ENCODE peak calls at places on chromosomes 3 and 15, in nine cellular contexts. One of them, this sample, is unnamed.

GRCh38 chr15:63436872-63437375 is 55.3 kb upstream of the CA12 start:
- DNase-seq in tibial nerve: peak
- DNase-seq in tibial artery: peak
- DNase-seq in ovary: peak
- DNase-seq in brain microvascular endothelial cell: peak
- DNase-seq in fibroblast of mammary gland: peak
- DNase-seq in HL-60: peak
- DNase-seq in BE2C: peak
- DNase-seq in adrenal gland: peak
- DNase-seq in this sample: peak

GRCh38 chr3:76570436-76571057 is 469.4 kb upstream of the ROBO2 start:
- DNase-seq in tibial nerve: no peak
- DNase-seq in tibial artery: no peak
- DNase-seq in ovary: no peak
- DNase-seq in brain microvascular endothelial cell: no peak
- DNase-seq in fibroblast of mammary gland: peak
- DNase-seq in HL-60: peak
- DNase-seq in BE2C: no peak
- DNase-seq in adrenal gland: no peak
- DNase-seq in this sample: no peak

GRCh38 chr3:40248591-40248990 is 60.9 kb upstream of the EIF1B start:
- DNase-seq in tibial nerve: no peak
- DNase-seq in tibial artery: no peak
- DNase-seq in ovary: no peak
- DNase-seq in brain microvascular endothelial cell: no peak
- DNase-seq in fibroblast of mammary gland: no peak
- DNase-seq in HL-60: no peak
- DNase-seq in BE2C: no peak
- DNase-seq in adrenal gland: no peak
- DNase-seq in this sample: no peak

GRCh38 chr3:150309557-150309956 is 98.5 kb upstream of the TSC22D2 start:
- DNase-seq in tibial nerve: no peak
- DNase-seq in tibial artery: no peak
- DNase-seq in ovary: no peak
- DNase-seq in brain microvascular endothelial cell: peak
- DNase-seq in fibroblast of mammary gland: peak
- DNase-seq in HL-60: no peak
- DNase-seq in BE2C: no peak
- DNase-seq in adrenal gland: no peak
- DNase-seq in this sample: no peak

GRCh38 chr3:171480526-171480925 is 20.3 kb upstream of the TNIK start:
- DNase-seq in tibial nerve: no peak
- DNase-seq in tibial artery: no peak
- DNase-seq in ovary: no peak
- DNase-seq in brain microvascular endothelial cell: no peak
- DNase-seq in fibroblast of mammary gland: no peak
- DNase-seq in HL-60: no peak
- DNase-seq in BE2C: no peak
- DNase-seq in adrenal gland: no peak
- DNase-seq in this sample: no peak

GRCh38 chr15:83794209-83794608 is 140.3 kb downstream of the ADAMTSL3 start:
- DNase-seq in tibial nerve: no peak
- DNase-seq in tibial artery: no peak
- DNase-seq in ovary: no peak
- DNase-seq in brain microvascular endothelial cell: no peak
- DNase-seq in fibroblast of mammary gland: no peak
- DNase-seq in HL-60: no peak
- DNase-seq in BE2C: no peak
- DNase-seq in adrenal gland: no peak
- DNase-seq in this sample: no peak

GRCh38 chr15:101510212-101511197 is 21.0 kb upstream of the PCSK6 start:
- DNase-seq in tibial nerve: no peak
- DNase-seq in tibial artery: no peak
- DNase-seq in ovary: no peak
- DNase-seq in brain microvascular endothelial cell: no peak
- DNase-seq in fibroblast of mammary gland: no peak
- DNase-seq in HL-60: peak
- DNase-seq in BE2C: no peak
- DNase-seq in adrenal gland: peak
- DNase-seq in this sample: no peak

GRCh38 chr3:178059836-178060235 is 476.4 kb upstream of the KCNMB2 start:
- DNase-seq in tibial nerve: no peak
- DNase-seq in tibial artery: no peak
- DNase-seq in ovary: no peak
- DNase-seq in brain microvascular endothelial cell: no peak
- DNase-seq in fibroblast of mammary gland: peak
- DNase-seq in HL-60: no peak
- DNase-seq in BE2C: no peak
- DNase-seq in adrenal gland: no peak
- DNase-seq in this sample: no peak

DNA sequence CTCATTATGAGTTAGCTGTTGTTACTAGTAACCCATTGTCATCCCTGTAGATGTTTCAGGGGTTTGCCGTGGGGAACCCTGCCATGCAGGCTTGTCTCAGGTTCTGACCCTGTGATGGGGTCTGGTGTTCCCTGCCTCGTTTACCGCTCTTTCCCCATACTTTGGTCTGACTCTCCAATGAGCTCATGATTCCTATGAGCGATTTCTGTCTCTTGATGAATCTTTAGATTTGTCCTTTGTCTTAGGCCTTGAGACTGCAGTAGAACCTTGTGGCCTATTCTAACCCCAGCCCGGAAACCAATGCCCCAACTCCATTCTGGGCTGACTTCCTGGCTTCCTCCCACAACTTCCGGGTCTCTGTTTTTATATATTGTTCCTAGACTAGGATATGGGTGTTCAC is 11.3 kb upstream of the IQGAP1 start:
- DNase-seq in tibial nerve: no peak
- DNase-seq in tibial artery: no peak
- DNase-seq in ovary: no peak
- DNase-seq in brain microvascular endothelial cell: no peak
- DNase-seq in fibroblast of mammary gland: no peak
- DNase-seq in HL-60: no peak
- DNase-seq in BE2C: no peak
- DNase-seq in adrenal gland: peak
- DNase-seq in this sample: no peak
- H3K4me3 ChIP-seq in tibial nerve: no peak
- H3K4me3 ChIP-seq in tibial artery: no peak
- H3K4me3 ChIP-seq in ovary: no peak
- H3K4me3 ChIP-seq in brain microvascular endothelial cell: no peak
- H3K4me3 ChIP-seq in fibroblast of mammary gland: no peak
- H3K4me3 ChIP-seq in HL-60: no peak
- H3K4me3 ChIP-seq in BE2C: no peak
- H3K4me3 ChIP-seq in adrenal gland: no peak
- H3K4me3 ChIP-seq in this sample: no peak

GRCh38 chr3:196968233-196969000 is at the start of gene PIGZ:
- DNase-seq in tibial nerve: no peak
- DNase-seq in tibial artery: no peak
- DNase-seq in ovary: no peak
- DNase-seq in brain microvascular endothelial cell: no peak
- DNase-seq in fibroblast of mammary gland: peak
- DNase-seq in HL-60: no peak
- DNase-seq in BE2C: peak
- DNase-seq in adrenal gland: peak
- DNase-seq in this sample: no peak

GRCh38 chr3:196969660-196970546 is 1.3 kb upstream of the PIGZ start:
- DNase-seq in tibial nerve: no peak
- DNase-seq in tibial artery: no peak
- DNase-seq in ovary: peak
- DNase-seq in brain microvascular endothelial cell: no peak
- DNase-seq in fibroblast of mammary gland: peak
- DNase-seq in HL-60: peak
- DNase-seq in BE2C: peak
- DNase-seq in adrenal gland: peak
- DNase-seq in this sample: peak

GRCh38 chr3:196969001-196969659 is 497 bp upstream of the PIGZ start:
- DNase-seq in tibial nerve: no peak
- DNase-seq in tibial artery: no peak
- DNase-seq in ovary: no peak
- DNase-seq in brain microvascular endothelial cell: no peak
- DNase-seq in fibroblast of mammary gland: peak
- DNase-seq in HL-60: peak
- DNase-seq in BE2C: peak
- DNase-seq in adrenal gland: peak
- DNase-seq in this sample: no peak

GRCh38 chr3:196970547-196971093 is 2.0 kb upstream of the PIGZ start:
- DNase-seq in tibial nerve: no peak
- DNase-seq in tibial artery: no peak
- DNase-seq in ovary: no peak
- DNase-seq in brain microvascular endothelial cell: no peak
- DNase-seq in fibroblast of mammary gland: no peak
- DNase-seq in HL-60: no peak
- DNase-seq in BE2C: no peak
- DNase-seq in adrenal gland: peak
- DNase-seq in this sample: no peak

DNA sequence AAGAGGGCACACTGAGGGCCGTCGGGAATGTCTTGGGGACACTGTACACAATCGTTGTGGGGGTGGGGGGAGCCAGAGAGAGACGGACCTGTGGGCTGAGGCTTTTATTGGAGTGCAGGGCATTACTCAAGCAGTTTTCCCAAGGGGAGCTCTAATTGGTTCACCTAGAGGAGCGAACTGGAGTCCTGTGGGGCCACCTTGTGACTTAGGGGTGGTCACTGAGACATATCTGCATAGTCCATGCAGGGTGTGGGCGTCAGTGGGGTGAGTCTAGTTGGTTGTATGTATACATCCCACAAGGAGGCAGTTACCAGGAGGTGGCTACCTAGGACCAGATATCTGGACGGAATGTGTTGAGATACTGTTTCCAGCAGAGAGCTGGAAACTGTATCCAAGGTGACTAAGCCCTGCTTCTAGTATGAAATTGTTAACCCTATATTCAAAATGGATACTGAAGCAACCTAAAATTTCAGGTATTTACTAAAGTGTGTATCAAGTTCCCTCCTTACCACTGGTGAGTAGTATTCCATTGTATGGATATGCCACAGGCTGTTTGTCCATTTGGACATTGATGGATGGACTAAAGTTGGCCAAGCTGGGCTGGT is 2.6 kb upstream of the PIGZ start:
- DNase-seq in tibial nerve: no peak
- DNase-seq in tibial artery: no peak
- DNase-seq in ovary: no peak
- DNase-seq in brain microvascular endothelial cell: no peak
- DNase-seq in fibroblast of mammary gland: no peak
- DNase-seq in HL-60: no peak
- DNase-seq in BE2C: no peak
- DNase-seq in adrenal gland: peak
- DNase-seq in this sample: no peak
- TF ChIP-seq CTCF in tibial nerve: no peak
- TF ChIP-seq CTCF in tibial artery: no peak
- TF ChIP-seq CTCF in ovary: no peak
- TF ChIP-seq CTCF in brain microvascular endothelial cell: no peak
- TF ChIP-seq CTCF in fibroblast of mammary gland: no peak
- TF ChIP-seq CTCF in HL-60: no peak
- TF ChIP-seq CTCF in BE2C: no peak
- TF ChIP-seq CTCF in adrenal gland: no peak
- TF ChIP-seq CTCF in this sample: no peak

GRCh38 chr15:34436126-34436955 is 1.3 kb downstream of the GOLGA8A start:
- DNase-seq in tibial nerve: no peak
- DNase-seq in tibial artery: no peak
- DNase-seq in ovary: no peak
- DNase-seq in brain microvascular endothelial cell: peak
- DNase-seq in fibroblast of mammary gland: peak
- DNase-seq in HL-60: no peak
- DNase-seq in BE2C: no peak
- DNase-seq in adrenal gland: no peak
- DNase-seq in this sample: peak
- H3K4me3 ChIP-seq in tibial nerve: peak
- H3K4me3 ChIP-seq in tibial artery: peak
- H3K4me3 ChIP-seq in ovary: peak
- H3K4me3 ChIP-seq in brain microvascular endothelial cell: peak
- H3K4me3 ChIP-seq in fibroblast of mammary gland: peak
- H3K4me3 ChIP-seq in HL-60: peak
- H3K4me3 ChIP-seq in BE2C: peak
- H3K4me3 ChIP-seq in adrenal gland: peak
- H3K4me3 ChIP-seq in this sample: peak

GRCh38 chr15:68200016-68200861 is 4.9 kb downstream of the CALML4 start:
- DNase-seq in tibial nerve: no peak
- DNase-seq in tibial artery: no peak
- DNase-seq in ovary: no peak
- DNase-seq in brain microvascular endothelial cell: no peak
- DNase-seq in fibroblast of mammary gland: no peak
- DNase-seq in HL-60: no peak
- DNase-seq in BE2C: peak
- DNase-seq in adrenal gland: peak
- DNase-seq in this sample: no peak
- TF ChIP-seq CTCF in tibial nerve: no peak
- TF ChIP-seq CTCF in tibial artery: no peak
- TF ChIP-seq CTCF in ovary: no peak
- TF ChIP-seq CTCF in brain microvascular endothelial cell: peak
- TF ChIP-seq CTCF in fibroblast of mammary gland: no peak
- TF ChIP-seq CTCF in HL-60: no peak
- TF ChIP-seq CTCF in BE2C: peak
- TF ChIP-seq CTCF in adrenal gland: no peak
- TF ChIP-seq CTCF in this sample: no peak

GRCh38 chr3:98325055-98325454 is 28.6 kb upstream of the OR5K4 start:
- DNase-seq in tibial nerve: no peak
- DNase-seq in tibial artery: no peak
- DNase-seq in ovary: no peak
- DNase-seq in brain microvascular endothelial cell: no peak
- DNase-seq in fibroblast of mammary gland: no peak
- DNase-seq in HL-60: no peak
- DNase-seq in BE2C: no peak
- DNase-seq in adrenal gland: no peak
- DNase-seq in this sample: no peak
- H3K4me3 ChIP-seq in tibial nerve: no peak
- H3K4me3 ChIP-seq in tibial artery: no peak
- H3K4me3 ChIP-seq in ovary: no peak
- H3K4me3 ChIP-seq in brain microvascular endothelial cell: no peak
- H3K4me3 ChIP-seq in fibroblast of mammary gland: no peak
- H3K4me3 ChIP-seq in HL-60: no peak
- H3K4me3 ChIP-seq in BE2C: no peak
- H3K4me3 ChIP-seq in adrenal gland: no peak
- H3K4me3 ChIP-seq in this sample: no peak

This sample was measured in WERI-Rb-1.